ENCODE peak calls at places on chromosomes 2 and 18, in seven cellular contexts. I is GM06990; S is left ventricle myocardium superior; P is stimulated activated CD4-positive, alpha-beta T cell treated with anti-CD3 and anti-CD28 coated beads, Interleukin-2, amount 100 ng/mL, for 24 hours; A is adrenal gland; K is small intestine; M is IMR-90. Y is an unnamed sample.

GRCh38 chr2:108534577-108535379 is 508 bp downstream of the LIMS1 start:
- DNase-seq in K (peak), M (no peak), I (peak), P (peak), A (peak), S (peak), Y (no peak)

GRCh38 chr2:106223347-106223746 is 29.2 kb upstream of the UXS1 start:
- DNase-seq in I (no peak), S (no peak), A (no peak), K (no peak), P (no peak), M (no peak), Y (no peak)

GRCh38 chr2:41908349-41908748 is 139.5 kb upstream of the PKDCC start:
- DNase-seq in S (no peak), P (no peak), K (no peak), I (no peak), M (no peak), A (no peak), Y (no peak)

GRCh38 chr18:59501876-59502221 is 142.8 kb upstream of the LMAN1 start:
- DNase-seq in I (no peak), S (no peak), M (no peak), K (no peak), P (no peak), A (no peak), Y (no peak)

GRCh38 chr18:24659837-24660720 is 199.6 kb downstream of the HRH4 start:
- DNase-seq in K (peak), S (peak), M (peak), I (peak), A (no peak), P (peak), Y (no peak)

GRCh38 chr2:1448009-1448408 is 34.7 kb downstream of the TPO start:
- DNase-seq in M (no peak), P (no peak), I (no peak), K (no peak), A (no peak), S (no peak), Y (no peak)

GRCh38 chr2:30335981-30336538 is 104.7 kb downstream of the LBH start:
- DNase-seq in I (peak), M (no peak), S (no peak), K (no peak), A (no peak), P (no peak), Y (no peak)

GRCh38 chr2:173667415-173667814 is 297.8 kb downstream of the SP3 start:
- DNase-seq in A (no peak), P (no peak), M (no peak), K (no peak), S (no peak), I (no peak), Y (no peak)